ENCODE peak calls at places on chromosomes 7 and 10, in nine cellular contexts. D is aorta; O is GM12891; F is activated naive CD4-positive, alpha-beta T cell treated with anti-CD3 and anti-CD28 coated beads, Interleukin-2, amount 10 ng/mL, durations not matched to agents 7 days and 5 days; P is NCI-H187; R is stimulated activated CD8-positive, alpha-beta memory T cell treated with anti-CD3 and anti-CD28 coated beads, Interleukin-4, amount 100 ng/mL, for 1 hour; N is fibroblast of pulmonary artery; X is iPS DF 19.7; I is SW480. G is an unnamed sample.

GRCh38 chr10:86266446-86267242 is 100.0 kb downstream of the GRID1 start:
- DNase-seq in D (no peak), O (no peak), F (no peak), P (no peak), R (no peak), N (no peak), X (no peak), I (no peak), G (no peak)

GRCh38 chr7:41698726-41699125 is 4.2 kb downstream of the INHBA start:
- DNase-seq in D (no peak), O (no peak), F (no peak), P (no peak), R (no peak), N (peak; percentile 52), X (no peak), I (no peak), G (no peak)

GRCh38 chr10:43584051-43584450 is 9.6 kb upstream of the ZNF239 start:
- DNase-seq in D (no peak), O (no peak), F (no peak), P (no peak), R (no peak), N (no peak), X (no peak), I (no peak), G (no peak)

GRCh38 chr10:127364034-127364433 is 167.6 kb upstream of the INSYN2A start:
- DNase-seq in D (no peak), O (no peak), F (no peak), P (no peak), R (no peak), N (no peak), X (no peak), I (no peak), G (no peak)

GRCh38 chr10:99435986-99436633 is 5.7 kb upstream of the GOT1 start:
- DNase-seq in D (no peak), O (no peak), F (no peak), P (peak; percentile 8), R (no peak), N (peak; percentile 69), X (no peak), I (peak; percentile 57), G (no peak)

GRCh38 chr7:129788993-129789392 is 163.8 kb downstream of the UBE2H start:
- DNase-seq in D (no peak), O (no peak), F (no peak), P (no peak), R (no peak), N (no peak), X (no peak), I (no peak), G (no peak)

GRCh38 chr7:43764807-43765491 is 6.5 kb downstream of the BLVRA start:
- DNase-seq in D (no peak), O (no peak), F (no peak), P (no peak), R (no peak), N (peak; percentile 44), X (no peak), I (no peak), G (no peak)

GRCh38 chr10:97771913-97772823 is at the start of gene SFRP5:
- DNase-seq in D (no peak), O (no peak), F (no peak), P (no peak), R (no peak), N (no peak), X (no peak), I (no peak), G (no peak)

GRCh38 chr10:77263700-77264099 is 373.9 kb downstream of the KCNMA1 start:
- DNase-seq in D (no peak), O (no peak), F (no peak), P (no peak), R (no peak), N (no peak), X (no peak), I (no peak), G (no peak)

GRCh38 chr10:75612904-75613684 is 181.7 kb downstream of the LRMDA start:
- DNase-seq in D (no peak), O (no peak), F (no peak), P (no peak), R (no peak), N (peak; percentile 65), X (no peak), I (no peak), G (no peak)

GRCh38 chr7:86295526-86295925 is 348.2 kb upstream of the GRM3 start:
- DNase-seq in D (no peak), O (no peak), F (no peak), P (no peak), R (no peak), N (no peak), X (no peak), I (no peak), G (no peak)

GRCh38 chr7:137527634-137528033 is 184.1 kb upstream of the PTN start:
- DNase-seq in D (no peak), O (no peak), F (no peak), P (no peak), R (no peak), N (no peak), X (no peak), I (no peak), G (no peak)

GRCh38 chr10:35367991-35368390 is 31.7 kb downstream of the CCNY start:
- DNase-seq in D (no peak), O (no peak), F (no peak), P (no peak), R (no peak), N (no peak), X (no peak), I (no peak), G (no peak)

GRCh38 chr7:135281363-135281949 is 47.8 kb downstream of the STRA8 start:
- DNase-seq in D (peak; percentile 81), O (peak; percentile 66), F (peak; percentile 88), P (peak; percentile 68), R (peak; percentile 24), N (peak; percentile 93), X (peak; percentile 42), I (peak; percentile 75), G (peak; percentile 87)

GRCh38 chr10:6133331-6134098 is 44.7 kb downstream of the RBM17 start:
- DNase-seq in D (no peak), O (no peak), F (no peak), P (no peak), R (no peak), N (no peak), X (no peak), I (no peak), G (no peak)

GRCh38 chr10:119521443-119522204 is 20.9 kb downstream of the RGS10 start:
- DNase-seq in D (no peak), O (no peak), F (no peak), P (no peak), R (no peak), N (peak; percentile 73), X (no peak), I (peak; percentile 60), G (no peak)

GRCh38 chr7:19930051-19930450 is 156.6 kb upstream of the TMEM196 start:
- DNase-seq in D (no peak), O (no peak), F (no peak), P (no peak), R (no peak), N (no peak), X (no peak), I (no peak), G (no peak)

GRCh38 chr7:2313450-2314208 is 612 bp downstream of the SNX8 start:
- DNase-seq in D (peak; percentile 65), O (no peak), F (no peak), P (no peak), R (no peak), N (no peak), X (no peak), I (peak; percentile 48), G (no peak)

GRCh38 chr10:4947635-4948596 is 15.3 kb upstream of the AKR1C1 start:
- DNase-seq in D (peak; percentile 58), O (no peak), F (no peak), P (no peak), R (no peak), N (peak; percentile 94), X (no peak), I (peak; percentile 56), G (no peak)

GRCh38 chr7:123494193-123494796 is 40.1 kb downstream of the IQUB start:
- DNase-seq in D (no peak), O (no peak), F (peak; percentile 27), P (peak; percentile 55), R (no peak), N (peak; percentile 69), X (no peak), I (peak; percentile 44), G (no peak)